ENCODE peak calls at places on chromosomes 13 and 19, in six cellular contexts. R, M, B, P, V and D are unnamed samples.

GRCh38 chr13:99374994-99375805 is 68.0 kb upstream of the GPR183 start:
- DNase-seq in R (no peak), M (no peak), B (no peak), P (no peak), V (no peak), D (no peak)

GRCh38 chr19:33659835-33660234 is 38.1 kb downstream of the CHST8 start:
- DNase-seq in R (no peak), M (no peak), B (no peak), P (no peak), V (no peak), D (no peak)

GRCh38 chr19:12777217-12778019 is 2.1 kb upstream of the HOOK2 start:
- DNase-seq in R (no peak), M (peak), B (peak), P (no peak), V (peak), D (peak)

GRCh38 chr13:109843695-109844094 is 57.3 kb upstream of the IRS2 start:
- DNase-seq in R (no peak), M (no peak), B (no peak), P (no peak), V (no peak), D (no peak)

GRCh38 chr19:13463296-13463695 is 43.0 kb downstream of the CACNA1A start:
- DNase-seq in R (no peak), M (peak), B (no peak), P (peak), V (no peak), D (peak)

GRCh38 chr13:41643502-41643901 is 186.2 kb downstream of the RGCC start:
- DNase-seq in R (no peak), M (no peak), B (no peak), P (no peak), V (no peak), D (no peak)

GRCh38 chr13:44272692-44273091 is 100.9 kb upstream of the SERP2 start:
- DNase-seq in R (no peak), M (peak), B (peak), P (no peak), V (peak), D (no peak)

GRCh38 chr19:53254451-53255341 is at the start of gene ZNF677:
- DNase-seq in R (peak), M (peak), B (peak), P (peak), V (peak), D (peak)

GRCh38 chr13:26062853-26063444 is 11.1 kb upstream of the SHISA2 start:
- DNase-seq in R (no peak), M (peak), B (peak), P (peak), V (peak), D (no peak)

GRCh38 chr13:100454876-100455275 is 133.7 kb downstream of the GGACT start:
- DNase-seq in R (no peak), M (peak), B (no peak), P (no peak), V (no peak), D (no peak)

GRCh38 chr19:38596057-38596981 is 21.4 kb downstream of the MAP4K1 start:
- DNase-seq in R (peak), M (no peak), B (peak), P (peak), V (peak), D (peak)

GRCh38 chr13:20160346-20161274 is at the start of gene GJA3:
- DNase-seq in R (no peak), M (peak), B (peak), P (peak), V (no peak), D (peak)

GRCh38 chr13:93726173-93727019 is 499.8 kb downstream of the GPC6 start:
- DNase-seq in R (no peak), M (no peak), B (no peak), P (no peak), V (no peak), D (no peak)

GRCh38 chr13:93249259-93249917 is 22.8 kb downstream of the GPC6 start:
- DNase-seq in R (no peak), M (peak), B (peak), P (no peak), V (no peak), D (no peak)

GRCh38 chr13:25633108-25633507 is 261.3 kb downstream of the ATP8A2 start:
- DNase-seq in R (no peak), M (no peak), B (no peak), P (peak), V (no peak), D (no peak)

GRCh38 chr13:98089826-98090225 is 53.1 kb upstream of the FARP1 start:
- DNase-seq in R (no peak), M (peak), B (no peak), P (no peak), V (no peak), D (no peak)

GRCh38 chr13:43331676-43332075 is 308.3 kb downstream of the DNAJC15 start:
- DNase-seq in R (no peak), M (peak), B (no peak), P (no peak), V (no peak), D (no peak)

GRCh38 chr13:89113744-89114143 is 1442.6 kb downstream of the SLITRK5 start:
- DNase-seq in R (no peak), M (no peak), B (no peak), P (peak), V (no peak), D (no peak)

GRCh38 chr19:1223018-1223855 is 14.6 kb downstream of the CBARP start:
- DNase-seq in R (no peak), M (peak), B (no peak), P (no peak), V (peak), D (peak)

GRCh38 chr13:58680115-58680514 is 1048.6 kb downstream of the PCDH17 start:
- DNase-seq in R (peak), M (no peak), B (no peak), P (no peak), V (no peak), D (peak)

GRCh38 chr13:20441066-20441465 is 84.6 kb downstream of the CRYL1 start:
- DNase-seq in R (no peak), M (no peak), B (no peak), P (no peak), V (no peak), D (no peak)

GRCh38 chr19:39810424-39810823 is 23.5 kb downstream of the DYRK1B start:
- DNase-seq in R (no peak), M (no peak), B (no peak), P (no peak), V (no peak), D (no peak)

GRCh38 chr13:96053003-96053703 is at the start of gene UGGT2:
- DNase-seq in R (peak), M (peak), B (peak), P (peak), V (peak), D (peak)

GRCh38 chr13:109764474-109765292 is 21.7 kb downstream of the IRS2 start:
- DNase-seq in R (no peak), M (peak), B (peak), P (no peak), V (no peak), D (no peak)

GRCh38 chr19:45814166-45814780 is 835 bp downstream of the RSPH6A start:
- DNase-seq in R (no peak), M (no peak), B (no peak), P (no peak), V (no peak), D (no peak)

GRCh38 chr19:1122972-1123363 is 19.2 kb downstream of the GPX4 start:
- DNase-seq in R (no peak), M (peak), B (peak), P (peak), V (peak), D (peak)

GRCh38 chr19:11387154-11388034 is 3.3 kb upstream of the EPOR start:
- DNase-seq in R (no peak), M (no peak), B (no peak), P (no peak), V (no peak), D (no peak)

GRCh38 chr19:5292843-5293606 is 47.6 kb downstream of the PTPRS start:
- DNase-seq in R (peak), M (peak), B (peak), P (peak), V (peak), D (peak)

GRCh38 chr19:14091885-14092462 is 1.4 kb upstream of the SAMD1 start:
- DNase-seq in R (no peak), M (no peak), B (peak), P (peak), V (no peak), D (no peak)

GRCh38 chr19:13154911-13155471 is 4.8 kb downstream of the IER2 start:
- DNase-seq in R (no peak), M (peak), B (peak), P (peak), V (peak), D (peak)

GRCh38 chr13:94598281-94598680 is 2.3 kb upstream of the TGDS start:
- DNase-seq in R (no peak), M (peak), B (no peak), P (no peak), V (no peak), D (no peak)

GRCh38 chr13:112161441-112162301 is 94.7 kb downstream of the SOX1 start:
- DNase-seq in R (peak), M (no peak), B (no peak), P (peak), V (no peak), D (peak)

GRCh38 chr13:92994056-92994455 is 232.6 kb upstream of the GPC6 start:
- DNase-seq in R (no peak), M (peak), B (no peak), P (no peak), V (no peak), D (no peak)

GRCh38 chr13:37138917-37139316 is 33.5 kb upstream of the CSNK1A1L start:
- DNase-seq in R (no peak), M (no peak), B (no peak), P (no peak), V (no peak), D (no peak)

GRCh38 chr13:113647351-113648217 is 10.4 kb downstream of the ATP4B start:
- DNase-seq in R (no peak), M (no peak), B (no peak), P (no peak), V (no peak), D (no peak)

DNA sequence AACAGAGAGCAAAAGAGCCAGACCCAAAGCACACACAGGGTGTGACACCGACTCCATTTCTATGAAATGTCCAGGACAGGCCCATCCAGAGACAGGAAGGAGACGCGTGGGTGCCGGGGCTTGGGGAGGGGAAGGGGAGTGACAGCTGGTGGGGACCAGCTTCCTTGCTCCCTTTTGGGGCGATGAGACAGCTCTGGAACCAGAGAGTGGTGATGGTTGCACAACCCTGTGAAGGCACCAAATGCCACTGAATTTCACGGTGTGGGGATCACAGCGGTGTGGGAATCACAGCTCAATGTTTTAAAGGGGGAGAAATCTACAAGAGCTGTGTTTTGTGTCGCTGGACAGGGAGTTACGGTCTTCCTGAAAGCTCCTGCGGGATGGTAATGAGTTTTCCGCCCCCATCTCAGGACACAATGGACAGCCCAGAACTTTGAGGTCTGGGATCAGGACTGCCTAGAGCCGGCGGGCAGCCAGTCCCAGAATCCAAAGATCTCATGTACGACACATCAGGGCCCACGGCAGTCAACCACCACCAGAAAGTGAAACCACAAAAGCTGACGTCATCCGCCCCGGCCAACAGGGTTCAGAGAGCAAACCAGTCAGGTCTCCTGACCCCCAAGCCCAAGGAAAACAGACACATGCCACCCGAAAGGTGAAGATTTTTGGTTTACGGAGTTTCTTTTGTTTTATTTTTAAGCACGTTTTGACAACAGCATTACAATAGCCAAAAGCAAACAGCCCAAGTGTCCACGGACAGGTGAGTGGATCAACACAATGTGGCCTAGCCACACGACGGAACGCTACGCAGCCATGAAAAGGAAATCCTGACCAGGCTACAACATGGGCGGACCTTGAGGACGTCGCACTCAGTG is 7.3 kb downstream of the SGTA start:
- DNase-seq in R (no peak), M (peak), B (peak), P (no peak), V (peak), D (no peak)
- H3K14ac ChIP-seq in R (no peak), M (no peak), B (no peak), P (no peak), V (no peak), D (no peak)

DNA sequence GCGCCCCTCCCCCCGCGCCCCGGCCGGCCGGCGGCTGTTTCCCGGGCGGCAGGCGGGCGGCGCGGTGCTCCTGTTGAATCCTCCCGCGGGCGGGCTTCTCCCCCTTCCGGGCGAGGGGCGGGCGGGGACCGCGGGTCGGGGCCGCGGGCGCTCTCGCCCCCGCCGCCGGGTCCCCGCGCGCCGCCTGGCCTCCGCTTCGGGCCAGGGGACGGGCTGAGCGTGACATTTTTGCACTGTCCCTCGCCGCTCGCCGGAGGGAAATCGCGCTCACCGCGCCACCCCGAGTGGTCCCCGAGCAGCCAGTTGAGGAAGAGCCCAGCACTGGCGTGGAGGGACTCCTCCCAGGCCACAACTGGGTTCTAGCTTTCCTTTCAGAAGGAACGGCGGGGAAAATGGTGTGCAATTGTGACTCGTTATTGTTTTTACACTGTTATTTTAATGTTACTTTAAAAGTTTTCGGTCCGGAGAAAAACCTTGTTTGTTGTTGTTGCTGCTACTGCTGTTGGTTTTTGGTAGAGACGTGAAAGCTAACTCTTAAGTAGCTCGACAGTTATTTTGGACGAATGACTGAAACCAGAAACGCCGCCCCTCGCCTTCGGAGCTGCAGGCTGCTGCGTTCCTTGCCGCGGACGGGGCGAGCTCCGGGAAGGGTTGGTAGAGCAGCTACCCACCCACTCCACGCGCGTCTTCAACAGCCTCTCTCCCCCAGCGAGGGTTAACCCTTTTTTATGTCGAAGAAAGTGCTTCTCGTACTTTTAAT is 942 bp downstream of the PDS5B start:
- DNase-seq in R (no peak), M (peak), B (peak), P (peak), V (peak), D (peak)
- H3K4ac ChIP-seq in R (no peak), M (peak), B (no peak), P (no peak), V (peak), D (no peak)

GRCh38 chr13:39485314-39485700 is 117.7 kb downstream of the LHFPL6 start:
- DNase-seq in R (no peak), M (peak), B (no peak), P (no peak), V (no peak), D (no peak)
- H3K14ac ChIP-seq in R (no peak), M (no peak), B (no peak), P (no peak), V (no peak), D (no peak)

GRCh38 chr19:35729763-35730162 is 12.0 kb downstream of the KMT2B start:
- DNase-seq in R (no peak), M (no peak), B (no peak), P (no peak), V (no peak), D (no peak)
- H3K4ac ChIP-seq in R (no peak), M (no peak), B (no peak), P (no peak), V (no peak), D (no peak)

GRCh38 chr13:50410921-50411712 is 395.9 kb downstream of the KCNRG start:
- DNase-seq in R (no peak), M (peak), B (peak), P (no peak), V (peak), D (no peak)

GRCh38 chr13:50417597-50417996 is 402.4 kb downstream of the KCNRG start:
- DNase-seq in R (no peak), M (no peak), B (no peak), P (no peak), V (no peak), D (no peak)

GRCh38 chr13:50415428-50415827 is 400.2 kb downstream of the KCNRG start:
- DNase-seq in R (no peak), M (peak), B (no peak), P (no peak), V (no peak), D (no peak)

GRCh38 chr13:50412046-50412617 is 396.9 kb downstream of the KCNRG start:
- DNase-seq in R (no peak), M (peak), B (no peak), P (no peak), V (no peak), D (no peak)

GRCh38 chr13:50414640-50415039 is 399.4 kb downstream of the KCNRG start:
- DNase-seq in R (no peak), M (no peak), B (no peak), P (no peak), V (no peak), D (no peak)
- H3K14ac ChIP-seq in R (no peak), M (no peak), B (no peak), P (no peak), V (no peak), D (no peak)

DNA sequence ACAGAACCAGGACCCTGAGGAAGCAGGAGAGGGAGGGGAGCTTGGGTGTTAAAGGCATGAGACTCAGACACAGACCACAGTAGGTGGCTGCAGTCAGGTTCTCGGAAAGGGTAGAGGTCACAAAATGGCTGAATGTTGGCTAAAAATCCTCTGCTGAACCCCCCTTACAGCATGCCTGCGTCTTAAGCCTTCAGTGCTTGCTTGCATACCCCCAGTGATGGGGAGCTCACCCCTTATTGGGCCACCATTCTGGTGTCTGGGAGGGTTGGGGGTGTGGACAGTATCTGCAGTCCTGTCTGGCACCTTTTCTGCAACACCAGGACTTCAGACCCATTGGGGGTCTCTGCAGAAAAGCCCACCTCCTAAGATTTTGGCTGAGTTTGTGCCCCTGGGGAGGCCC is 14.2 kb upstream of the B3GNT3 start:
- DNase-seq in R (no peak), M (no peak), B (no peak), P (no peak), V (no peak), D (no peak)
- H3K4ac ChIP-seq in R (no peak), M (no peak), B (no peak), P (no peak), V (no peak), D (no peak)

DNA sequence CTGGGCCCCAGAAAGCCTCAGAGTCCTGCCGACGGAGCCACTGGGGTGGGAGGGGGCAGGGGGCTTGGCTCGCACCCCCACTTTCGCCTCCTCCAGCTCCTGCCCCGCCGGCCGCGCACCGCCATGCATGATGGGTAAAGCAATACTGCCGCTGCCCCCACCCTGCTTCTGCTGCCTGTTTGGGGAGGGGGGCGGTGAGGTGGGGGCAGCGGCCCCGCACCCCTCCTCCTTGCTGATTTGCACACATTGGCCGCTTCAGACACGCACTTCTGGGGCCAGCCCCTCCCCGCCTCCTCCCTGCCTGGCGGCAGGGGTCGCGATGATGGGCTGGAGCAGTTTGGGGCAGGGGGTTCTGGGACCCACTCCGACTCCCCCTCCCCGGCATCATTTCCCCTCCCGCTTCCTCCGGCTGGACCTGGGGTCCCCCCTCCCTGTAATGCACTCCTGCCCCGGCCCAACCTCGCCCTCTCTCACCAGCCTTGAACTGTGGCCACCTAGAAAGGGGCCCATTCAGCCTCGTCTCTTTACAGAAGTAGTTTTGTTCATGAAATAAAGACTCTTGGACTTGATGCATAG is 1.6 kb upstream of the HPN start:
- DNase-seq in R (no peak), M (no peak), B (no peak), P (no peak), V (no peak), D (peak)
- H3K14ac ChIP-seq in R (no peak), M (no peak), B (no peak), P (no peak), V (no peak), D (no peak)

GRCh38 chr19:49453013-49453756 is at the start of gene ALDH16A1:
- DNase-seq in R (peak), M (peak), B (peak), P (peak), V (peak), D (peak)
- H3K4ac ChIP-seq in R (peak), M (peak), B (peak), P (no peak), V (peak), D (no peak)

GRCh38 chr13:32726374-32727037 is 140.3 kb downstream of the PDS5B start:
- DNase-seq in R (no peak), M (no peak), B (no peak), P (no peak), V (no peak), D (no peak)
- H3K14ac ChIP-seq in R (no peak), M (no peak), B (no peak), P (no peak), V (no peak), D (no peak)

DNA sequence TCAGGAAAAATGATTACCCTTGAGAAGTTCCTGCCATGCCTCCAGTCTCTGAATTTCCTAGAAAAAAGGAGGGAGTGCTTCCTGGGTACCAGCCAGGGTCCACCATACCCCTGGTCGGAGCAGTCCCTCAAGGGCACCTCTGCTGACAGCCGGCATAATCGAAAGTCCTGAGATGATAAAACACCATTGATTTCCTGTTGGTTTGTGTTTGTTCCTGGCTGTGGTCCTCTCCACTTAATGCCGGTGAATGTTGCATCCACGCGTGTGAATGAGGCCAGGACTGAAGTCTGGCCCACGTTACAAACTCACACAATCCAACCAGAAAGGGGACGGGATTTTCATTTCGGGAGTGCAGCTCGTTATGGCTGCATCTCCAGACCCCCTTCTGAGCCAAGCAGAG is 262.2 kb downstream of the ZNF536 start:
- DNase-seq in R (no peak), M (no peak), B (no peak), P (no peak), V (no peak), D (no peak)
- H3K4ac ChIP-seq in R (no peak), M (no peak), B (no peak), P (no peak), V (no peak), D (no peak)